ENCODE peak calls at places on chromosomes 13 and 19, in four cellular contexts. O is left lung, E is IMR-90, L is Peyer's patch. T is an unnamed sample.

GRCh38 chr19:47023448-47023794 is 3.8 kb downstream of the NPAS1 start:
- DNase-seq in O (no peak), E (no peak), L (no peak), T (no peak)

GRCh38 chr13:113044431-113045114 is 61.0 kb upstream of the F7 start:
- DNase-seq in O (peak; percentile 40), E (no peak), L (no peak), T (no peak)

GRCh38 chr13:45879666-45880065 is 28.1 kb upstream of the SIAH3 start:
- DNase-seq in O (no peak), E (no peak), L (no peak), T (peak; percentile 74)

GRCh38 chr13:46593403-46593802 is 40.4 kb downstream of the LRCH1 start:
- DNase-seq in O (peak; percentile 43), E (no peak), L (no peak), T (no peak)

GRCh38 chr13:85666356-85666755 is 132.9 kb downstream of the SLITRK6 start:
- DNase-seq in O (no peak), E (no peak), L (no peak), T (no peak)

GRCh38 chr13:39350461-39350881 is 252.5 kb downstream of the LHFPL6 start:
- DNase-seq in O (no peak), E (no peak), L (no peak), T (no peak)

GRCh38 chr19:18513868-18514267 is 8.0 kb downstream of the ELL start:
- DNase-seq in O (no peak), E (no peak), L (no peak), T (no peak)

GRCh38 chr13:94712287-94712811 is at the start of gene SOX21:
- DNase-seq in O (peak; percentile 76), E (no peak), L (no peak), T (no peak)

GRCh38 chr19:16893686-16893990 is 4.8 kb downstream of the F2RL3 start:
- DNase-seq in O (peak; percentile 78), E (no peak), L (no peak), T (no peak)

GRCh38 chr13:30222253-30222652 is 85.1 kb downstream of the KATNAL1 start:
- DNase-seq in O (no peak), E (peak; percentile 45), L (no peak), T (no peak)

GRCh38 chr19:7673995-7674667 is 2.8 kb upstream of the MCEMP1 start:
- DNase-seq in O (peak; percentile 91), E (peak; percentile 45), L (peak; percentile 73), T (peak; percentile 73)

GRCh38 chr13:19664481-19665230 is 31.2 kb downstream of the MPHOSPH8 start:
- DNase-seq in O (no peak), E (no peak), L (no peak), T (no peak)

GRCh38 chr13:28716511-28716910 is 2.3 kb downstream of the SLC46A3 start:
- DNase-seq in O (no peak), E (peak; percentile 83), L (peak; percentile 64), T (peak; percentile 54)

GRCh38 chr13:80141114-80141849 is 199.6 kb downstream of the SPRY2 start:
- DNase-seq in O (no peak), E (peak; percentile 78), L (no peak), T (no peak)

GRCh38 chr13:102555914-102556553 is 40.8 kb upstream of the TPP2 start:
- DNase-seq in O (no peak), E (peak; percentile 26), L (no peak), T (no peak)

GRCh38 chr19:27777242-27777641 is 1435.7 kb downstream of the UQCRFS1 start:
- DNase-seq in O (no peak), E (no peak), L (no peak), T (no peak)

GRCh38 chr13:26887594-26887993 is 127.0 kb upstream of the GPR12 start:
- DNase-seq in O (no peak), E (no peak), L (no peak), T (no peak)

GRCh38 chr19:39588066-39588465 is 14.3 kb upstream of the LGALS13 start:
- DNase-seq in O (no peak), E (no peak), L (no peak), T (no peak)

GRCh38 chr19:41352279-41352608 is 1.5 kb downstream of the TGFB1 start:
- DNase-seq in O (no peak), E (no peak), L (no peak), T (no peak)

GRCh38 chr13:111862836-111863815 is 203.8 kb upstream of the SOX1 start:
- DNase-seq in O (peak; percentile 54), E (no peak), L (no peak), T (no peak)

GRCh38 chr13:112781881-112782361 is 92.1 kb downstream of the ATP11A start:
- DNase-seq in O (peak; percentile 83), E (no peak), L (no peak), T (no peak)

GRCh38 chr13:19587635-19588300 is 26.4 kb upstream of the TPTE2 start:
- DNase-seq in O (no peak), E (peak; percentile 52), L (no peak), T (no peak)

DNA sequence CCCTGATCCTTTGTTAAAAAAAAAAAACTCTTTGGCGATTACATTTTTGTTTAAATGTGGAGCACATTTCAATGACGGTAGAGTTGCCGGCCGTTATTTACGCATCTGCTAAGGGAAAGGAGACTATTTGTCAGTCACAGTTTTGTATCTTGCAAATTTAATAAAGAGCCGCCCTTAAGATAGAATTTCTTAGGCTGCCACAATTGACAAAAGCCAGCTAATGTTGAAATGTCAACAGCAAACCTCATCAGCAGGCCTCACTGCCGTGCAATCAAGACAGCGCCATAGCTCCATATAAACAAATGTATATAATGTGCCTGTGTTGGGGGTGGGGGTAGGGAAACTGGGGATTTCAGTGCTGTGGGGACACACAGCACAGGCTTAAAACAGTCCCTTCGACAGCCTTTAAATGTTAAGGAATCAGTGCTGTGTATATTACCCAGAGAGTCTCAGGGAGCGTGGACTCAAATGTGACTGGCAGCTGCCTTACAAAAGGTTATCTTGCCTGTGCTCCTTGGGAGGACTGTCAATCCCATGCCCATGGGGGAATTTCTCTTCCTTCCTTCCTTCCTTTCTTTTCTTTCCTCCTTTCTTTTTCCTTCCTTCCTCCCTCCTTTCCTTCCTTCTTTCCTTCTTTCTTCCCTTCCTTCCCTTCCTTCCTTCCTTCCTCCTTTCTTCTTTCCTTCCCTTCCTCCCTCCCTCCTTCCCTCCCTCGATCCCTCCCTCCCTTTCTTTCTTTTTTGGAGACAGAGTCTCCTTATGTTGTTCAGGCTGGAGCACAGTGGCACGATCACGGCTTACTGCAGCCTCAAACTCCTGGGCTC is 108.0 kb downstream of the URI1 start:
- DNase-seq in O (no peak), E (no peak), L (no peak), T (no peak)
- H3K27ac ChIP-seq in O (no peak overlapping the region), E (no peak overlapping the region), L (no peak overlapping the region), T (no peak overlapping the region)

GRCh38 chr13:25306671-25307464 is 5.4 kb downstream of the NUP58 start:
- DNase-seq in O (no peak), E (no peak), L (no peak), T (no peak)
- H3K27ac ChIP-seq in O (no peak overlapping the region), E (no peak overlapping the region), L (no peak overlapping the region), T (no peak overlapping the region)

GRCh38 chr13:50225188-50226155 is 210.2 kb downstream of the KCNRG start:
- DNase-seq in O (no peak), E (no peak), L (no peak), T (no peak)

GRCh38 chr13:50227356-50227755 is 212.1 kb downstream of the KCNRG start:
- DNase-seq in O (no peak), E (no peak), L (no peak), T (no peak)

GRCh38 chr13:50224534-50224933 is 209.3 kb downstream of the KCNRG start:
- DNase-seq in O (no peak), E (peak; percentile 51), L (no peak), T (no peak)

GRCh38 chr13:50228527-50228926 is 213.3 kb downstream of the KCNRG start:
- DNase-seq in O (no peak), E (no peak), L (no peak), T (no peak)

DNA sequence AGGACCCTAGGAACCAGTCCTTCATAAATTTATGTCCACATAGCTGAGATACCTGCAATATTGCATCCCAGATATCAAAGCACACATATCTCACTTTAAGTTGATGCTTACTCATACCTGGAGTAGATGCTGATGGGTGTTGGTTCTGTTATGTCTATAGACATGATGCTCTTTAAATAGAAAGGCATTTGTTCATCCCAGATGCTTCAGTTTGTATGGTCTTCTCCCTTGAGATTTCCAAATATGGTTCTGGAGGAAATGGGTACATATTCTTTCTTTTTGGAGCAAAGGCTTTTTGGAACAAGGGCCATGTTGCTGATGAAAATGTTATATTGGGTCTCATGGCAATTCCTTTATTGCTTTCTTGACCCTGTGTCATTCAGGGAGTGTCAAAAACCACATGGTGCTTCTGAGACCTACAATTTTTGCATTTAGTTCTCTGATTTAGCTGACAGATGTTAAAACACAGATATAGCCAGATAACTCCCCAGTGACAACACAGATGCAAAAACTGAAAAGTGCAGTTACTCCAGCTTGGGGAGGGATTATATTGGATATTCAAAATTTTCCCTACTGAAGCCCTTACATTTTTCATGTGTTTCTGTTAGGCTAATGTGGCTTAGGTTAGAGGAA is 211.4 kb downstream of the KCNRG start:
- DNase-seq in O (no peak), E (no peak), L (no peak), T (no peak)
- H3K27ac ChIP-seq in O (no peak overlapping the region), E (no peak overlapping the region), L (no peak overlapping the region), T (no peak overlapping the region)

GRCh38 chr19:13831560-13832056 is 36.4 kb downstream of the ZSWIM4 start:
- DNase-seq in O (no peak), E (no peak), L (no peak), T (no peak)

GRCh38 chr19:13832096-13832495 is 36.9 kb downstream of the ZSWIM4 start:
- DNase-seq in O (no peak), E (no peak), L (no peak), T (no peak)

GRCh38 chr19:13835791-13836723 is 40.8 kb downstream of the ZSWIM4 start:
- DNase-seq in O (peak; percentile 93), E (no peak), L (peak; percentile 52), T (peak; percentile 75)

GRCh38 chr19:13833330-13834265 is 38.4 kb downstream of the ZSWIM4 start:
- DNase-seq in O (peak; percentile 96), E (peak; percentile 86), L (peak; percentile 99), T (peak; percentile 95)

GRCh38 chr19:13834308-13834790 is 39.1 kb downstream of the ZSWIM4 start:
- DNase-seq in O (no peak), E (peak; percentile 76), L (no peak), T (no peak)
- H3K27ac ChIP-seq in O (peak overlapping the region; percentile 58), E (peak overlapping the region; percentile 6), L (peak overlapping the region; percentile 97), T (no peak overlapping the region)

GRCh38 chr19:2041686-2042484 is 9.2 kb downstream of the MKNK2 start:
- DNase-seq in O (peak; percentile 100), E (peak; percentile 85), L (peak; percentile 100), T (peak; percentile 99)
- H3K27ac ChIP-seq in O (peak overlapping the region; percentile 89), E (peak overlapping the region; percentile 51), L (peak overlapping the region; percentile 88), T (peak overlapping the region; percentile 93)

GRCh38 chr13:114077938-114078335 is 54.5 kb downstream of the RASA3 start:
- DNase-seq in O (no peak), E (peak; percentile 40), L (peak; percentile 26), T (peak; percentile 26)
- H3K27ac ChIP-seq in O (no peak overlapping the region), E (no peak overlapping the region), L (no peak overlapping the region), T (no peak overlapping the region)

GRCh38 chr19:51371186-51371690 is 1.2 kb downstream of the NKG7 start:
- DNase-seq in O (no peak), E (no peak), L (no peak), T (no peak)
- H3K27ac ChIP-seq in O (no peak overlapping the region), E (no peak overlapping the region), L (no peak overlapping the region), T (no peak overlapping the region)

DNA sequence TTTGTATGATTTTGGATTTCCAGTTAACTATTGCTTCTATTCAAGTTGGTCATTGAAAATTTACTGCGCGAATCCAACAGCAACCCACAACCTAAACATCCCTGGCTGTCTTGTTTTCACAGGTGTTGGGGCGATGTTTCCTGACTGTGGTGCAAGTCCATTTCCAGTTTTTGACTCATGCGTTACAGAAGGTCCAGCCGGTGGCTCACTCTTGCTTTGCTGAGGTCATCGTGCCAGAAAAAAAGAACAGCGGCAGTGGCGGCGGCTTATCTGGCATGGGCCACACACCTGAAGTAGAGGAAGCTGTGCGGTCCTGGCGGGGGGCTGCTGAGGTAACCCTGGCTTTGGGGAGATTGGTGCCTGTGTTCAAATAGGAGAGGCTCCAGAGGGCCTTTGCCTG is 45.2 kb upstream of the GPI start:
- DNase-seq in O (no peak), E (peak; percentile 80), L (no peak), T (no peak)
- H3K27ac ChIP-seq in O (no peak overlapping the region), E (no peak overlapping the region), L (no peak overlapping the region), T (no peak overlapping the region)

T was measured in right lobe of liver.